ENCODE peak calls at places on chromosomes 2 and 18, in six cellular contexts. One of them, this sample, is unnamed.

GRCh38 chr2:231187736-231188505 is 10.5 kb upstream of the ARMC9 start:
- DNase-seq in thoracic aorta: peak; percentile 68
- DNase-seq in WTC11: no peak
- DNase-seq in osteoblast: peak; percentile 78
- DNase-seq in fibroblast of pulmonary artery: peak; percentile 95
- DNase-seq in CD4-positive, alpha-beta T cell: no peak
- DNase-seq in this sample: no peak

GRCh38 chr2:140759431-140760156 is 1371.2 kb downstream of the LRP1B start:
- DNase-seq in osteoblast: no peak
- DNase-seq in CD4-positive, alpha-beta T cell: no peak
- DNase-seq in fibroblast of pulmonary artery: no peak
- DNase-seq in thoracic aorta: no peak
- DNase-seq in WTC11: no peak
- DNase-seq in this sample: peak; percentile 20

GRCh38 chr18:11849279-11849678 is 1.9 kb upstream of the CHMP1B start:
- DNase-seq in osteoblast: no peak
- DNase-seq in thoracic aorta: no peak
- DNase-seq in CD4-positive, alpha-beta T cell: no peak
- DNase-seq in WTC11: no peak
- DNase-seq in fibroblast of pulmonary artery: no peak
- DNase-seq in this sample: no peak

GRCh38 chr2:72630767-72631166 is 195.1 kb downstream of the EXOC6B start:
- DNase-seq in osteoblast: peak; percentile 72
- DNase-seq in thoracic aorta: no peak
- DNase-seq in WTC11: no peak
- DNase-seq in CD4-positive, alpha-beta T cell: no peak
- DNase-seq in fibroblast of pulmonary artery: peak; percentile 73
- DNase-seq in this sample: no peak

GRCh38 chr2:174485763-174486613 is 841 bp downstream of the GPR155 start:
- DNase-seq in osteoblast: peak; percentile 82
- DNase-seq in WTC11: peak; percentile 30
- DNase-seq in thoracic aorta: no peak
- DNase-seq in CD4-positive, alpha-beta T cell: no peak
- DNase-seq in fibroblast of pulmonary artery: peak; percentile 20
- DNase-seq in this sample: no peak

GRCh38 chr18:3093624-3094354 is 80.8 kb upstream of the LPIN2 start:
- DNase-seq in WTC11: no peak
- DNase-seq in thoracic aorta: no peak
- DNase-seq in CD4-positive, alpha-beta T cell: no peak
- DNase-seq in osteoblast: peak; percentile 66
- DNase-seq in fibroblast of pulmonary artery: no peak
- DNase-seq in this sample: no peak

GRCh38 chr2:27717070-27717453 is 53.4 kb downstream of the SLC4A1AP start:
- DNase-seq in fibroblast of pulmonary artery: peak; percentile 68
- DNase-seq in thoracic aorta: no peak
- DNase-seq in osteoblast: no peak
- DNase-seq in CD4-positive, alpha-beta T cell: no peak
- DNase-seq in WTC11: no peak
- DNase-seq in this sample: no peak

GRCh38 chr2:174844295-174844708 is 80.0 kb upstream of the CHRNA1 start:
- DNase-seq in osteoblast: no peak
- DNase-seq in fibroblast of pulmonary artery: no peak
- DNase-seq in WTC11: no peak
- DNase-seq in CD4-positive, alpha-beta T cell: no peak
- DNase-seq in thoracic aorta: no peak
- DNase-seq in this sample: no peak

GRCh38 chr2:143839456-143839855 is 680.5 kb downstream of the ZEB2 start:
- DNase-seq in osteoblast: no peak
- DNase-seq in WTC11: no peak
- DNase-seq in thoracic aorta: no peak
- DNase-seq in CD4-positive, alpha-beta T cell: no peak
- DNase-seq in fibroblast of pulmonary artery: no peak
- DNase-seq in this sample: no peak

GRCh38 chr18:48613589-48613988 is 74.8 kb downstream of the CTIF start:
- DNase-seq in WTC11: no peak
- DNase-seq in fibroblast of pulmonary artery: no peak
- DNase-seq in thoracic aorta: peak; percentile 54
- DNase-seq in osteoblast: peak; percentile 84
- DNase-seq in CD4-positive, alpha-beta T cell: no peak
- DNase-seq in this sample: no peak

GRCh38 chr2:61988462-61989366 is 83.2 kb downstream of the COMMD1 start:
- DNase-seq in WTC11: no peak
- DNase-seq in CD4-positive, alpha-beta T cell: no peak
- DNase-seq in thoracic aorta: no peak
- DNase-seq in fibroblast of pulmonary artery: peak; percentile 11
- DNase-seq in osteoblast: no peak
- DNase-seq in this sample: no peak

GRCh38 chr2:204544961-204545860 is at the start of gene PARD3B:
- DNase-seq in thoracic aorta: no peak
- DNase-seq in WTC11: peak; percentile 70
- DNase-seq in CD4-positive, alpha-beta T cell: no peak
- DNase-seq in osteoblast: peak; percentile 92
- DNase-seq in fibroblast of pulmonary artery: peak; percentile 64
- DNase-seq in this sample: no peak

GRCh38 chr18:34710430-34711386 is 610 bp downstream of the DTNA start:
- DNase-seq in osteoblast: no peak
- DNase-seq in thoracic aorta: no peak
- DNase-seq in CD4-positive, alpha-beta T cell: no peak
- DNase-seq in WTC11: no peak
- DNase-seq in fibroblast of pulmonary artery: peak; percentile 75
- DNase-seq in this sample: no peak

GRCh38 chr2:145755019-145755837 is 1235.3 kb upstream of the ZEB2 start:
- DNase-seq in CD4-positive, alpha-beta T cell: no peak
- DNase-seq in osteoblast: no peak
- DNase-seq in WTC11: no peak
- DNase-seq in fibroblast of pulmonary artery: no peak
- DNase-seq in thoracic aorta: no peak
- DNase-seq in this sample: no peak

GRCh38 chr18:24234330-24234729 is 95.5 kb downstream of the CABYR start:
- DNase-seq in WTC11: no peak
- DNase-seq in fibroblast of pulmonary artery: peak; percentile 52
- DNase-seq in CD4-positive, alpha-beta T cell: no peak
- DNase-seq in osteoblast: no peak
- DNase-seq in thoracic aorta: no peak
- DNase-seq in this sample: no peak

GRCh38 chr2:30915485-30915884 is 108.2 kb upstream of the CAPN13 start:
- DNase-seq in thoracic aorta: no peak
- DNase-seq in CD4-positive, alpha-beta T cell: no peak
- DNase-seq in fibroblast of pulmonary artery: no peak
- DNase-seq in WTC11: peak; percentile 70
- DNase-seq in osteoblast: no peak
- DNase-seq in this sample: no peak

GRCh38 chr2:166573393-166573792 is 79.3 kb upstream of the SCN7A start:
- DNase-seq in fibroblast of pulmonary artery: peak; percentile 52
- DNase-seq in thoracic aorta: no peak
- DNase-seq in osteoblast: peak; percentile 30
- DNase-seq in CD4-positive, alpha-beta T cell: no peak
- DNase-seq in WTC11: no peak
- DNase-seq in this sample: no peak

GRCh38 chr2:219362524-219363164 is 25.1 kb downstream of the DNPEP start:
- DNase-seq in WTC11: no peak
- DNase-seq in osteoblast: peak; percentile 98
- DNase-seq in CD4-positive, alpha-beta T cell: no peak
- DNase-seq in fibroblast of pulmonary artery: peak; percentile 95
- DNase-seq in thoracic aorta: no peak
- DNase-seq in this sample: peak; percentile 15

GRCh38 chr2:143852748-143853147 is 667.2 kb downstream of the ZEB2 start:
- DNase-seq in fibroblast of pulmonary artery: no peak
- DNase-seq in osteoblast: no peak
- DNase-seq in CD4-positive, alpha-beta T cell: no peak
- DNase-seq in thoracic aorta: no peak
- DNase-seq in WTC11: peak; percentile 61
- DNase-seq in this sample: no peak

GRCh38 chr2:239096676-239097427 is 249.0 kb downstream of the TWIST2 start:
- DNase-seq in thoracic aorta: no peak
- DNase-seq in WTC11: no peak
- DNase-seq in fibroblast of pulmonary artery: no peak
- DNase-seq in osteoblast: no peak
- DNase-seq in CD4-positive, alpha-beta T cell: no peak
- DNase-seq in this sample: no peak

GRCh38 chr2:68251187-68251854 is 1.0 kb downstream of the PPP3R1 start:
- DNase-seq in CD4-positive, alpha-beta T cell: peak; percentile 70
- DNase-seq in fibroblast of pulmonary artery: peak; percentile 78
- DNase-seq in thoracic aorta: no peak
- DNase-seq in osteoblast: peak; percentile 52
- DNase-seq in WTC11: peak; percentile 63
- DNase-seq in this sample: no peak
- TF ChIP-seq CTCF in CD4-positive, alpha-beta T cell: peak; percentile 80
- TF ChIP-seq CTCF in fibroblast of pulmonary artery: peak; percentile 74
- TF ChIP-seq CTCF in thoracic aorta: peak; percentile 76
- TF ChIP-seq CTCF in osteoblast: peak; percentile 77
- TF ChIP-seq CTCF in WTC11: peak; percentile 30
- TF ChIP-seq CTCF in this sample: peak; percentile 70

DNA sequence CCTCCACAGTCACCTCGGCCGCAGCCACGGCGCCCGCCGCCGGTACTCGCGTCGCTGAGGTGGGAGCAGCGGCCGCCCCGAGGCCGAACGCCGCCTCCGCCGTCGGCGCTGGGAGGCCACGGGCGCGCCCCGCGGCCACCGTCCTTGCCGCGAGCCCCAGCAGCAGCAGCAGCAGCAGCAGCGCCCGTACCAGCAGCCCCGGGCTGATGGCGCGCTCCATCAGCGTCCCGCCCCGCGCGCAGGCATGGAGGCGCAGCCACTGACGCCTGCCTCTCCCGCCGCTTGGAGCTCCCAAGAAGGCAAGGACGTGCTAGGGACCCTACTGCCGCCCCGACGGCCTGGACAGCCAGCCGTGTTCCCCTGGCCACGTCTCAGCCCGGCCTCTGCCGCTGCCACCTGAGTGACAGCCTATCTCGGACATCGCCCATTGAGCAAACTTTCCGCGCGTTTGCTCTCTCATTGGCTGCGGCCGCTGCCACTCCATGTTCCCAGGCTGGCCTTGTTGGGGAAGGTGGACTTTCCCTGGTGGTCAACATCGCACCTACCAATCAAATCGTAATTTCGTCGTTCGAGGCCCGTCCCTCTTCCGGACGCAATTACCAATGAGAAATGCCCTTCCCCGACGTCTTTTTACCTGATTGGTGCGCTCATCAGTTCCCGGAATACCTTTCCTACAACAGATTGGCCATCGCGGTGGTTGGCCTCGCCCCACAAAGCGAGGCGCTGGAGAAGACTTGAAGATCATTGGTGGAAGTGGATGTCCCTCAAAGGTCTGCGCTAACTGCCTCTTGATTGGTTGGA is at the start of gene EIF2AK3:
- DNase-seq in fibroblast of pulmonary artery: peak; percentile 100
- DNase-seq in thoracic aorta: peak; percentile 97
- DNase-seq in CD4-positive, alpha-beta T cell: peak; percentile 90
- DNase-seq in WTC11: peak; percentile 98
- DNase-seq in osteoblast: peak; percentile 98
- DNase-seq in this sample: peak; percentile 100
- TF ChIP-seq CTCF in fibroblast of pulmonary artery: no peak
- TF ChIP-seq CTCF in thoracic aorta: no peak
- TF ChIP-seq CTCF in CD4-positive, alpha-beta T cell: no peak
- TF ChIP-seq CTCF in WTC11: no peak
- TF ChIP-seq CTCF in osteoblast: no peak
- TF ChIP-seq CTCF in this sample: no peak

GRCh38 chr18:74598350-74599001 is 806 bp downstream of the ZNF407 start:
- DNase-seq in osteoblast: no peak
- DNase-seq in CD4-positive, alpha-beta T cell: peak; percentile 66
- DNase-seq in WTC11: peak; percentile 45
- DNase-seq in thoracic aorta: no peak
- DNase-seq in fibroblast of pulmonary artery: peak; percentile 40
- DNase-seq in this sample: no peak
- TF ChIP-seq CTCF in osteoblast: no peak
- TF ChIP-seq CTCF in CD4-positive, alpha-beta T cell: peak; percentile 16
- TF ChIP-seq CTCF in WTC11: no peak
- TF ChIP-seq CTCF in thoracic aorta: peak; percentile 24
- TF ChIP-seq CTCF in fibroblast of pulmonary artery: peak; percentile 9
- TF ChIP-seq CTCF in this sample: peak; percentile 19

DNA sequence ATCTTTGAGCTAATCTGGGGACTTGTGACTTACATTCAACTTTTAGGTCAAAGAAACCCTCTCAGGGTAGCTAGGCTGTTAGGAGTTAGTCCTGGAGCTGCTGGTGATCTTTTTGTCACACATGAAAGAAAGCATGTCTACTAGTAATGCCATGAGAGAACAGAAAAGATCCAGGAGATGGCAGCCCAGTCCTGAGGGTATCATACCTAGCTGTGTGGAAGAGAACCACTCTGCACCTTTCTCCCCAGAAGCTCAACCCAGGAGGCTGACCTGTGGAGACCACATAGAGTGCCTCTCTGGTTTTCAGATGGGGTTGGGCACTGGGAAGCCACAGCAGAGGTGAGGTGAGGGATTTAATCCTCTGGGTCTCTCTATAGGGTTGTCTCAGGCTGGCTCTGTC is 460.2 kb upstream of the UBE2E3 start:
- DNase-seq in CD4-positive, alpha-beta T cell: no peak
- DNase-seq in osteoblast: no peak
- DNase-seq in WTC11: no peak
- DNase-seq in thoracic aorta: no peak
- DNase-seq in fibroblast of pulmonary artery: peak; percentile 38
- DNase-seq in this sample: no peak
- TF ChIP-seq CTCF in CD4-positive, alpha-beta T cell: no peak
- TF ChIP-seq CTCF in osteoblast: peak; percentile 7
- TF ChIP-seq CTCF in WTC11: no peak
- TF ChIP-seq CTCF in thoracic aorta: no peak
- TF ChIP-seq CTCF in fibroblast of pulmonary artery: no peak
- TF ChIP-seq CTCF in this sample: peak; percentile 52

GRCh38 chr2:121596221-121597080 is 52.8 kb downstream of the CLASP1 start:
- DNase-seq in thoracic aorta: no peak
- DNase-seq in fibroblast of pulmonary artery: peak; percentile 66
- DNase-seq in osteoblast: peak; percentile 50
- DNase-seq in CD4-positive, alpha-beta T cell: no peak
- DNase-seq in WTC11: no peak
- DNase-seq in this sample: peak; percentile 61

GRCh38 chr2:121587131-121587530 is 56.5 kb downstream of the RNU4ATAC start:
- DNase-seq in thoracic aorta: no peak
- DNase-seq in WTC11: no peak
- DNase-seq in fibroblast of pulmonary artery: no peak
- DNase-seq in CD4-positive, alpha-beta T cell: no peak
- DNase-seq in osteoblast: no peak
- DNase-seq in this sample: no peak

GRCh38 chr2:121588357-121588756 is 57.7 kb downstream of the RNU4ATAC start:
- DNase-seq in CD4-positive, alpha-beta T cell: no peak
- DNase-seq in fibroblast of pulmonary artery: no peak
- DNase-seq in thoracic aorta: no peak
- DNase-seq in WTC11: no peak
- DNase-seq in osteoblast: no peak
- DNase-seq in this sample: no peak

GRCh38 chr2:121595012-121595891 is 54.0 kb downstream of the CLASP1 start:
- DNase-seq in fibroblast of pulmonary artery: no peak
- DNase-seq in osteoblast: no peak
- DNase-seq in WTC11: no peak
- DNase-seq in CD4-positive, alpha-beta T cell: no peak
- DNase-seq in thoracic aorta: no peak
- DNase-seq in this sample: no peak

DNA sequence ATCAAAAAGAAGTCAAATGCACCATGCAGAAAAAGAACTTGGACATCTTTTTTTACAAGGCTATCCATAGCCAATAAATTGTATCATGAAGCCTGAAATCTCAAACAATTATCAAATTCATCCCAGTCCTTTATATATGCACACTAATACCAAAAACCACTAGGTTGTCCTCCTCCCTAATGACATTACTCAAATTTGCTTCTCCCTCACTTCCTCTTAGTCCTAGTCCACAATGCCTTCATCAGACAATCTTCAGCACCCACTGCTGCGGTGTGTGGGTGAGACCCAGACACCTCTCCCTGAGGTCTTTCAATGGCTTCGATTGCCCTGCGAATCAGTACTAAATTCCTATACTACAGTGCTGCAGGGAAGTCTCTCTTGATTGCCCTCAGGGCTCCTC is 58.1 kb downstream of the CLASP1 start:
- DNase-seq in thoracic aorta: no peak
- DNase-seq in CD4-positive, alpha-beta T cell: no peak
- DNase-seq in WTC11: no peak
- DNase-seq in fibroblast of pulmonary artery: no peak
- DNase-seq in osteoblast: no peak
- DNase-seq in this sample: no peak
- TF ChIP-seq CTCF in thoracic aorta: no peak
- TF ChIP-seq CTCF in CD4-positive, alpha-beta T cell: no peak
- TF ChIP-seq CTCF in WTC11: no peak
- TF ChIP-seq CTCF in fibroblast of pulmonary artery: no peak
- TF ChIP-seq CTCF in osteoblast: no peak
- TF ChIP-seq CTCF in this sample: no peak